ENCODE peak calls at places on chromosome 2, in four cellular contexts. One of them, this sample, is unnamed.

GRCh38 chr2:236168110-236169067 is at the start of gene GBX2:
- DNase-seq in LoVo: no peak
- DNase-seq in T1000: peak
- DNase-seq in stimulated activated naive CD8-positive, alpha-beta T cell treated with anti-CD3 and anti-CD28 coated beads, Interleukin-15, amount 100 ng/mL, for 72 hours: no peak
- DNase-seq in this sample: peak

GRCh38 chr2:29767606-29768335 is 153.6 kb downstream of the ALK start:
- DNase-seq in stimulated activated naive CD8-positive, alpha-beta T cell treated with anti-CD3 and anti-CD28 coated beads, Interleukin-15, amount 100 ng/mL, for 72 hours: no peak
- DNase-seq in LoVo: no peak
- DNase-seq in T1000: no peak
- DNase-seq in this sample: no peak

GRCh38 chr2:218262631-218263586 is 2.1 kb downstream of the GPBAR1 start:
- DNase-seq in T1000: no peak
- DNase-seq in stimulated activated naive CD8-positive, alpha-beta T cell treated with anti-CD3 and anti-CD28 coated beads, Interleukin-15, amount 100 ng/mL, for 72 hours: no peak
- DNase-seq in LoVo: no peak
- DNase-seq in this sample: no peak

GRCh38 chr2:73700111-73700510 is 37.0 kb downstream of the TPRKB start:
- DNase-seq in T1000: no peak
- DNase-seq in LoVo: no peak
- DNase-seq in stimulated activated naive CD8-positive, alpha-beta T cell treated with anti-CD3 and anti-CD28 coated beads, Interleukin-15, amount 100 ng/mL, for 72 hours: no peak
- DNase-seq in this sample: peak

GRCh38 chr2:102000012-102000411 is 8.3 kb downstream of the IL1R2 start:
- DNase-seq in stimulated activated naive CD8-positive, alpha-beta T cell treated with anti-CD3 and anti-CD28 coated beads, Interleukin-15, amount 100 ng/mL, for 72 hours: no peak
- DNase-seq in LoVo: no peak
- DNase-seq in T1000: no peak
- DNase-seq in this sample: no peak

GRCh38 chr2:88481937-88482336 is 29.4 kb upstream of the FOXI3 start:
- DNase-seq in stimulated activated naive CD8-positive, alpha-beta T cell treated with anti-CD3 and anti-CD28 coated beads, Interleukin-15, amount 100 ng/mL, for 72 hours: no peak
- DNase-seq in LoVo: peak
- DNase-seq in T1000: no peak
- DNase-seq in this sample: no peak

GRCh38 chr2:164979113-164979512 is 23.8 kb upstream of the SLC38A11 start:
- DNase-seq in LoVo: no peak
- DNase-seq in T1000: no peak
- DNase-seq in stimulated activated naive CD8-positive, alpha-beta T cell treated with anti-CD3 and anti-CD28 coated beads, Interleukin-15, amount 100 ng/mL, for 72 hours: no peak
- DNase-seq in this sample: no peak

GRCh38 chr2:18741888-18742287 is 152.5 kb upstream of the NT5C1B start:
- DNase-seq in LoVo: no peak
- DNase-seq in T1000: no peak
- DNase-seq in stimulated activated naive CD8-positive, alpha-beta T cell treated with anti-CD3 and anti-CD28 coated beads, Interleukin-15, amount 100 ng/mL, for 72 hours: no peak
- DNase-seq in this sample: no peak

GRCh38 chr2:168596881-168597280 is 140.8 kb downstream of the CERS6 start:
- DNase-seq in T1000: no peak
- DNase-seq in stimulated activated naive CD8-positive, alpha-beta T cell treated with anti-CD3 and anti-CD28 coated beads, Interleukin-15, amount 100 ng/mL, for 72 hours: no peak
- DNase-seq in LoVo: no peak
- DNase-seq in this sample: no peak

GRCh38 chr2:234939576-234939975 is 12.2 kb upstream of the SH3BP4 start:
- DNase-seq in LoVo: no peak
- DNase-seq in T1000: no peak
- DNase-seq in stimulated activated naive CD8-positive, alpha-beta T cell treated with anti-CD3 and anti-CD28 coated beads, Interleukin-15, amount 100 ng/mL, for 72 hours: no peak
- DNase-seq in this sample: no peak

GRCh38 chr2:7773362-7773973 is 856.3 kb downstream of the RNF144A start:
- DNase-seq in LoVo: peak
- DNase-seq in T1000: no peak
- DNase-seq in stimulated activated naive CD8-positive, alpha-beta T cell treated with anti-CD3 and anti-CD28 coated beads, Interleukin-15, amount 100 ng/mL, for 72 hours: no peak
- DNase-seq in this sample: no peak